ENCODE peak calls at places on chromosomes 12 and 14, in five cellular contexts. L is OCI-LY7, P is right lobe of liver, V is skeletal muscle cell, W is astrocyte of the spinal cord. S is an unnamed sample.

GRCh38 chr12:80404629-80405028 is 39.4 kb upstream of the PTPRQ start:
- DNase-seq in L (no peak), P (no peak), V (no peak), W (no peak), S (no peak)

GRCh38 chr12:114981036-114981435 is 297.1 kb upstream of the TBX3 start:
- DNase-seq in L (no peak), P (no peak), V (no peak), W (no peak), S (no peak)

GRCh38 chr12:3553681-3554546 is 62.9 kb downstream of the PRMT8 start:
- DNase-seq in L (peak), P (no peak), V (no peak), W (no peak), S (peak)

GRCh38 chr14:103880334-103880985 is 33.1 kb upstream of the PPP1R13B start:
- DNase-seq in L (no peak), P (peak), V (peak), W (peak), S (peak)

GRCh38 chr12:68665016-68665569 is 21.7 kb upstream of the NUP107 start:
- DNase-seq in L (no peak), P (no peak), V (no peak), W (no peak), S (no peak)

GRCh38 chr14:103095210-103095778 is 769 bp downstream of the EXOC3L4 start:
- DNase-seq in L (no peak), P (peak), V (no peak), W (no peak), S (no peak)

GRCh38 chr14:102870246-102870645 is 52.2 kb upstream of the AMN start:
- DNase-seq in L (no peak), P (no peak), V (no peak), W (no peak), S (no peak)

GRCh38 chr12:2640281-2640680 is 154.5 kb upstream of the FKBP4 start:
- DNase-seq in L (no peak), P (no peak), V (no peak), W (no peak), S (no peak)

GRCh38 chr12:110917961-110918360 is 2.4 kb downstream of the MYL2 start:
- DNase-seq in L (no peak), P (no peak), V (no peak), W (no peak), S (no peak)

GRCh38 chr14:92917041-92917940 is 5.7 kb upstream of the CHGA start:
- DNase-seq in L (no peak), P (no peak), V (no peak), W (no peak), S (no peak)

GRCh38 chr14:34211732-34212131 is 250.3 kb downstream of the SPTSSA start:
- DNase-seq in L (no peak), P (no peak), V (no peak), W (no peak), S (no peak)

GRCh38 chr14:33542338-33543290 is 408.3 kb downstream of the EGLN3 start:
- DNase-seq in L (no peak), P (no peak), V (no peak), W (no peak), S (no peak)

GRCh38 chr14:74245292-74245691 is 6.0 kb downstream of the VSX2 start:
- DNase-seq in L (no peak), P (no peak), V (no peak), W (no peak), S (no peak)

GRCh38 chr12:116483959-116484699 is 75.1 kb upstream of the MAP1LC3B2 start:
- DNase-seq in L (no peak), P (no peak), V (no peak), W (no peak), S (no peak)

GRCh38 chr12:122206111-122206881 is 2.8 kb downstream of the B3GNT4 start:
- DNase-seq in L (no peak), P (no peak), V (no peak), W (no peak), S (no peak)

GRCh38 chr12:14773685-14774073 is 29.6 kb downstream of the WBP11 start:
- DNase-seq in L (peak), P (peak), V (no peak), W (no peak), S (no peak)

GRCh38 chr14:96626121-96626768 is 124.1 kb downstream of the PAPOLA start:
- DNase-seq in L (no peak), P (no peak), V (no peak), W (no peak), S (no peak)

GRCh38 chr12:27361372-27361771 is 28.7 kb downstream of the BMAL2 start:
- DNase-seq in L (no peak), P (no peak), V (no peak), W (peak), S (no peak)

GRCh38 chr14:106083082-106083481 is 556.7 kb downstream of the TMEM121 start:
- DNase-seq in L (no peak), P (no peak), V (no peak), W (no peak), S (no peak)

GRCh38 chr12:105774037-105774436 is 364.7 kb downstream of the NUAK1 start:
- DNase-seq in L (no peak), P (no peak), V (no peak), W (no peak), S (no peak)
- H3K4me3 ChIP-seq in L (no peak), P (no peak), V (no peak), W (no peak), S (no peak)

GRCh38 chr14:99067927-99068326 is 204.1 kb downstream of the BCL11B start:
- DNase-seq in L (no peak), P (no peak), V (no peak), W (no peak), S (no peak)
- H3K4me3 ChIP-seq in L (no peak), P (no peak), V (no peak), W (no peak), S (no peak)

GRCh38 chr14:23557521-23557920 is 1.4 kb downstream of the THTPA start:
- DNase-seq in L (peak), P (no peak), V (no peak), W (no peak), S (no peak)

GRCh38 chr14:23557946-23558345 is 1.9 kb downstream of the THTPA start:
- DNase-seq in L (no peak), P (no peak), V (no peak), W (no peak), S (no peak)

GRCh38 chr14:23555882-23556699 is at the start of gene THTPA:
- DNase-seq in L (peak), P (peak), V (no peak), W (peak), S (peak)

GRCh38 chr14:23556700-23557440 is 799 bp downstream of the THTPA start:
- DNase-seq in L (peak), P (no peak), V (no peak), W (no peak), S (no peak)

DNA sequence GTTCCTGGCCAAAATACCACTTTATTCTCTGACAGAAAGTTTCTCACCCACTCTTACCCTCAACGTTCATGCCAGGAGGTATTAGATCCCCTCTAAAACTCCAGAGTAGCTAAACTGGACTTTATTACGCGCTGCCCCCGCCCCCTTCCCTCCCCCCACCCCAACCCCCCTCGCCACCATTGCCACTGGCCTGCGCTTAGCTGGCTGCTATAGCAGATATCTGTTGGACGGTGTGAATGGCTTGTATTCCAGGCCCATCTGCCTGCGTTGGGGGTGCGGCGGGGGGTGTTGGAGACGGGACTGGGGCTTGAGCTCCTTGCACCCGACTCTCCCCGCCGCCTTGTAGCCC is 564 bp upstream of the THTPA start:
- DNase-seq in L (no peak), P (no peak), V (no peak), W (no peak), S (no peak)
- H3K4me3 ChIP-seq in L (peak), P (peak), V (peak), W (peak), S (peak)

DNA sequence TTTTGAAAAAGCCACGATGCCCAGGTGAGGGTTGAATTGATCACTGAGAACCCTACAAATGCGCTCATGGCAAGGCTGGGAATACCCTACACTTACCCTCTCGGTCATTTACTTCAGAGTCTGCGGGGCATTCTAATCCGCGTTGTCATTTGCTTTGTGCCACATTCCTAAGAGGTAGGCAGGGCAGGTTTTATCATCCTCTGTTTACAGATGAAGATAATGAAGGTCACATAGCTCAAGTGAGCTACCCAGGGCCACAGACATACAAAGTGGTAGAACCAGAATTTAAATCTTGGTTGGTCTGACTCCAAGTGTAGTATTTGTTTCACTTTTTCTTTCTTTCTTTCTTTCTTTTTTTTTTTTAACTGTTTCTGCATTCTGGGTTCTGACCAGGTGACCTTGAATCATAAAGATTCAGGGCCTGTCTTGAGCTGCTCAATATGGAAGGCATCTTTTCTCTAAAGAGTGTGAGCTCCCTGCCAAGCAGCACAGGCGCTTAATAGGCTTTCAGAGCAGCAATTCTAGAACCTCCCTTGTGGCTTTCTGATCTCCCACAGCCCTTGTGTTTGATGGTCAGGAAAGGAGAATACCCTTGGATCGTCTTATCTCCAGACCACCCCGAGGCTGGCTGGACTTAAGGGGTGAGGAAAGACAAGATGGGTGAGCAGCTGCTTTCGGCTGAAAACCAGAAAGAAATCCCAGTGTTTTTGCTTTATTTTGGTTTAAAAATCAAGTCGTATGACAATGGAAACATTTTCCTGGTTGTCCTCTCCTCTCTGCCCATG is 662 bp upstream of the BATF start:
- DNase-seq in L (no peak), P (no peak), V (no peak), W (no peak), S (no peak)
- H3K4me3 ChIP-seq in L (peak), P (no peak), V (no peak), W (no peak), S (peak)

DNA sequence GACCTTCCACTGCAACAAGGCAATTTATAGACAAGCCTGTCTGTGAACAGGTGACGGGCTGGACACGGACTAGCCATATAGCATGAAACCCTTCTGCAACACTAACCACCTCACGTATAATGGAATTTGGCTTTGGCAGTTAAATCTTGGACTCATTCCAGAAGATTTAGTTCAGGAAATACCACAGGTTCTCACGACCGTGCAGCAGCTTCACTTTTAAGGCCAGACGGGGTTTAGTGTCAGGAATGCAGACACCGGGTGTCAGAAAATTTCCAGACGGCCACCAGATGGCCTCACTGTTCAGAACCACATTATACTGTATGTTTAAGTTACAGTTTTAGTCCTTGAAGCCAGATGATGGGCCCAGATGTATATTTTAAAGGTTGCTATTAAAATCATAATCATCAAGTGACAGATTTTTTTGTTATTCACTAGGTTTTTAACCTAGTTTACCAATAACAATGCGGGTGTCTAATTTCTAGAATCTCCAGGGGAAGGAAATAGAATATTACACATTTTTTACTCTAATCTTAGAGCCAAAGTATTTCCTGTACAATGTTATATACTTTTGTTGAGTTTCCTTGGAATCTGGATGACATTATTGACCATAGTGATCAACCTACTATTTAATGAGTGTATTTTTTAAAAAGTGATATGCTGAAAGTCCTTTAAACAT is 90.5 kb upstream of the TMPO start:
- DNase-seq in L (peak), P (peak), V (peak), W (peak), S (peak)
- H3K4me3 ChIP-seq in L (no peak), P (no peak), V (no peak), W (no peak), S (no peak)

GRCh38 chr12:52122904-52123303 is 43.4 kb downstream of the SMIM41 start:
- DNase-seq in L (no peak), P (no peak), V (no peak), W (no peak), S (no peak)

GRCh38 chr12:52125499-52125900 is 46.0 kb downstream of the SMIM41 start:
- DNase-seq in L (no peak), P (no peak), V (no peak), W (no peak), S (no peak)

GRCh38 chr12:52127683-52128450 is 48.4 kb downstream of the SMIM41 start:
- DNase-seq in L (no peak), P (no peak), V (no peak), W (no peak), S (no peak)

GRCh38 chr12:52126605-52127578 is 47.4 kb downstream of the SMIM41 start:
- DNase-seq in L (no peak), P (no peak), V (no peak), W (no peak), S (no peak)

DNA sequence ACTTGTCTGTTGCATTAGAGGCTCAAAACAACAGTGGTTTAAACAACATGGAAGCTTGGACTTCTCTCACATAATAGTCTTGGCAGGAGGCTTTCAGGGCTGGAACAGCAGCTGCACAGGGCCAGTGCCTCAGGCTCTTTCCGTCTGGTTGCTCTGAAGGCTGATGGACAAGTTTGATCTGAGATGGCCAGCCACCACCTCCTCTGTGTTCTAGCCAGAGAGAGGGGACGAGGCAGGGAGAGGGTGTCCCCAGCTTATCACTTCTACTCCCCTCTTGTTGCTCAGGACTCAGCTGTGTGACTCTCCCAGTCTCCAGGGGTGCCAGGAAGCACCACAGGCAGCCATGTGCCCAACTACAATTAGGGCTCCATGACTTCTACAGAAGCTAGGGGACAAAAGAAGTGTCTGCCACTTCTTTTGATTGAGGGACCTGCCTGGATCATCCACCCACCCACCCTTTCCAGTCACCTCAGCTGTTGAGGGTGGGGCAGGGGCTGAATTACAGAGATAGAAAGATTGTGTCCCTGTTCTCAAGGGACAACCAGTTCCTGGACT is 46.6 kb downstream of the SMIM41 start:
- DNase-seq in L (no peak), P (no peak), V (no peak), W (no peak), S (no peak)
- H3K4me3 ChIP-seq in L (no peak), P (no peak), V (no peak), W (no peak), S (no peak)